ENCODE peak calls at places on chromosomes 4 and X, in seven cellular contexts. Y, K, Z, W, N, T and I are unnamed samples.

GRCh38 chr4:74838746-74839370 is 44.5 kb upstream of the BTC start:
- DNase-seq in Y (no peak), K (peak), W (peak), N (no peak), Z (no peak), T (no peak), I (no peak)

GRCh38 chr4:11777447-11777846 is 348.8 kb upstream of the HS3ST1 start:
- DNase-seq in W (no peak), N (no peak), K (no peak), Z (no peak), Y (no peak), T (no peak), I (no peak)

GRCh38 chr4:3291969-3292570 is 751 bp upstream of the RGS12 start:
- DNase-seq in W (peak), N (peak), T (no peak), Y (peak), K (peak), Z (peak), I (peak)

GRCh38 chrX:106168107-106168506 is at the start of gene PWWP3B:
- DNase-seq in Y (peak), K (peak), T (no peak), Z (peak), N (peak), W (peak), I (no peak)

GRCh38 chr4:41141910-41142309 is 72.4 kb downstream of the APBB2 start:
- DNase-seq in W (peak), N (no peak), K (peak), T (no peak), Y (no peak), Z (no peak), I (no peak)

GRCh38 chrX:47849776-47850175 is 13.1 kb downstream of the ZNF81 start:
- DNase-seq in Y (no peak), T (no peak), K (no peak), N (no peak), W (no peak), Z (no peak), I (no peak)

GRCh38 chr4:25560605-25561004 is 95.0 kb upstream of the SLC34A2 start:
- DNase-seq in K (no peak), W (no peak), Y (no peak), T (no peak), Z (no peak), N (no peak), I (no peak)

GRCh38 chr4:173243917-173244658 is 75.5 kb downstream of the GALNT7 start:
- DNase-seq in K (no peak), T (no peak), Z (no peak), Y (no peak), W (no peak), N (no peak), I (no peak)

GRCh38 chrX:154384284-154384892 is 5.3 kb downstream of the EMD start:
- DNase-seq in T (no peak), Y (no peak), N (no peak), Z (no peak), W (peak), K (no peak), I (no peak)

GRCh38 chr4:46270986-46271596 is 118.8 kb downstream of the GABRA2 start:
- DNase-seq in K (peak), Z (no peak), T (peak), Y (no peak), N (no peak), W (peak), I (no peak)